ENCODE peak calls at places on chromosomes 6 and 20, in eight cellular contexts. One of them, this sample, is unnamed.

GRCh38 chr6:52517502-52518278 is 59.2 kb downstream of the TRAM2 start:
- DNase-seq in left ventricle myocardium inferior: peak; percentile 86
- DNase-seq in pancreas: peak; percentile 69
- DNase-seq in BJ: peak; percentile 81
- DNase-seq in heart left ventricle: peak; percentile 93
- DNase-seq in kidney: peak; percentile 92
- DNase-seq in lung: peak; percentile 78
- DNase-seq in left lung: no peak
- DNase-seq in this sample: peak; percentile 72

GRCh38 chr6:19410477-19410876 is 426.7 kb upstream of the ID4 start:
- DNase-seq in left ventricle myocardium inferior: no peak
- DNase-seq in pancreas: no peak
- DNase-seq in BJ: no peak
- DNase-seq in heart left ventricle: no peak
- DNase-seq in kidney: no peak
- DNase-seq in lung: no peak
- DNase-seq in left lung: no peak
- DNase-seq in this sample: no peak

GRCh38 chr6:11878735-11879134 is 100.1 kb upstream of the ADTRP start:
- DNase-seq in left ventricle myocardium inferior: no peak
- DNase-seq in pancreas: no peak
- DNase-seq in BJ: no peak
- DNase-seq in heart left ventricle: no peak
- DNase-seq in kidney: no peak
- DNase-seq in lung: no peak
- DNase-seq in left lung: no peak
- DNase-seq in this sample: no peak

GRCh38 chr6:126919947-126920346 is 198.5 kb upstream of the RSPO3 start:
- DNase-seq in left ventricle myocardium inferior: no peak
- DNase-seq in pancreas: no peak
- DNase-seq in BJ: peak; percentile 93
- DNase-seq in heart left ventricle: no peak
- DNase-seq in kidney: no peak
- DNase-seq in lung: no peak
- DNase-seq in left lung: no peak
- DNase-seq in this sample: no peak

GRCh38 chr6:136753624-136754023 is 38.7 kb downstream of the MAP3K5 start:
- DNase-seq in left ventricle myocardium inferior: no peak
- DNase-seq in pancreas: no peak
- DNase-seq in BJ: no peak
- DNase-seq in heart left ventricle: no peak
- DNase-seq in kidney: no peak
- DNase-seq in lung: no peak
- DNase-seq in left lung: no peak
- DNase-seq in this sample: no peak

GRCh38 chr6:150346346-150346745 is 22.5 kb upstream of the IYD start:
- DNase-seq in left ventricle myocardium inferior: no peak
- DNase-seq in pancreas: no peak
- DNase-seq in BJ: no peak
- DNase-seq in heart left ventricle: no peak
- DNase-seq in kidney: no peak
- DNase-seq in lung: no peak
- DNase-seq in left lung: no peak
- DNase-seq in this sample: no peak

GRCh38 chr20:58649288-58650180 is 1.5 kb upstream of the STX16 start:
- DNase-seq in left ventricle myocardium inferior: peak; percentile 39
- DNase-seq in pancreas: peak; percentile 24
- DNase-seq in BJ: no peak
- DNase-seq in heart left ventricle: peak; percentile 53
- DNase-seq in kidney: peak; percentile 74
- DNase-seq in lung: no peak
- DNase-seq in left lung: peak; percentile 88
- DNase-seq in this sample: peak; percentile 35

GRCh38 chr20:6595704-6596103 is 171.8 kb upstream of the BMP2 start:
- DNase-seq in left ventricle myocardium inferior: no peak
- DNase-seq in pancreas: no peak
- DNase-seq in BJ: no peak
- DNase-seq in heart left ventricle: no peak
- DNase-seq in kidney: no peak
- DNase-seq in lung: no peak
- DNase-seq in left lung: no peak
- DNase-seq in this sample: no peak

GRCh38 chr20:37524859-37525708 is 2.6 kb downstream of the BLCAP start:
- DNase-seq in left ventricle myocardium inferior: no peak
- DNase-seq in pancreas: no peak
- DNase-seq in BJ: no peak
- DNase-seq in heart left ventricle: no peak
- DNase-seq in kidney: no peak
- DNase-seq in lung: no peak
- DNase-seq in left lung: no peak
- DNase-seq in this sample: no peak

GRCh38 chr6:149864578-149865535 is 698 bp upstream of the LRP11 start:
- DNase-seq in left ventricle myocardium inferior: no peak
- DNase-seq in pancreas: peak; percentile 44
- DNase-seq in BJ: no peak
- DNase-seq in heart left ventricle: no peak
- DNase-seq in kidney: no peak
- DNase-seq in lung: no peak
- DNase-seq in left lung: no peak
- DNase-seq in this sample: peak; percentile 53

GRCh38 chr20:31719644-31720485 is 2.8 kb downstream of the BCL2L1 start:
- DNase-seq in left ventricle myocardium inferior: no peak
- DNase-seq in pancreas: no peak
- DNase-seq in BJ: no peak
- DNase-seq in heart left ventricle: no peak
- DNase-seq in kidney: no peak
- DNase-seq in lung: peak; percentile 49
- DNase-seq in left lung: no peak
- DNase-seq in this sample: peak; percentile 48

GRCh38 chr20:59161626-59162170 is 1.9 kb upstream of the ZNF831 start:
- DNase-seq in left ventricle myocardium inferior: no peak
- DNase-seq in pancreas: no peak
- DNase-seq in BJ: no peak
- DNase-seq in heart left ventricle: no peak
- DNase-seq in kidney: no peak
- DNase-seq in lung: no peak
- DNase-seq in left lung: no peak
- DNase-seq in this sample: no peak

GRCh38 chr6:79536615-79536968 is 638 bp downstream of the LCA5 start:
- DNase-seq in left ventricle myocardium inferior: peak; percentile 55
- DNase-seq in pancreas: no peak
- DNase-seq in BJ: no peak
- DNase-seq in heart left ventricle: peak; percentile 61
- DNase-seq in kidney: no peak
- DNase-seq in lung: peak; percentile 38
- DNase-seq in left lung: no peak
- DNase-seq in this sample: peak; percentile 45

GRCh38 chr6:79463721-79464120 is 73.5 kb downstream of the LCA5 start:
- DNase-seq in left ventricle myocardium inferior: no peak
- DNase-seq in pancreas: no peak
- DNase-seq in BJ: no peak
- DNase-seq in heart left ventricle: no peak
- DNase-seq in kidney: no peak
- DNase-seq in lung: no peak
- DNase-seq in left lung: no peak
- DNase-seq in this sample: peak; percentile 54

GRCh38 chr20:59087829-59088433 is 45.3 kb upstream of the PRELID3B start:
- DNase-seq in left ventricle myocardium inferior: peak; percentile 81
- DNase-seq in pancreas: peak; percentile 51
- DNase-seq in BJ: no peak
- DNase-seq in heart left ventricle: peak; percentile 82
- DNase-seq in kidney: peak; percentile 86
- DNase-seq in lung: peak; percentile 77
- DNase-seq in left lung: peak; percentile 91
- DNase-seq in this sample: peak; percentile 90

GRCh38 chr6:75870389-75870788 is 121.3 kb downstream of the MYO6 start:
- DNase-seq in left ventricle myocardium inferior: no peak
- DNase-seq in pancreas: no peak
- DNase-seq in BJ: no peak
- DNase-seq in heart left ventricle: no peak
- DNase-seq in kidney: no peak
- DNase-seq in lung: no peak
- DNase-seq in left lung: no peak
- DNase-seq in this sample: no peak

DNA sequence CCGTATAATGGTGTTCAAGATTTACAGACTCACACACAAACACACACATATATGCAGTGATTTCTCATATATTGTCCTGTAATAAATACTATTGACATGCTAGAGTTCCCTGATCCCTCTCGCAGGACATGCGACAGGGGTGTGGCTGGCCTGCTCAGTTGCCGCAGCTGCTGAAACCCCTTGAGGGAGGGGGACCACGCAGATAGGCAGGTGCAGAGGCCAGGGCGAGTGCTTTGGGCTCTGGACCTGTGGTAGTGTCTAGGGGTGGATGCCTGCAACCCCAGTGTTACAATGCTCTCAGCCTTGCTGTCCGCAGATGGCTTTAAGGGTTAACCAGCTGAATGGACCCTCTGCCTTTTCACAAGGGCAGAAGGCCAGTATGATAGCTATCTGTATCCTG is 706.2 kb downstream of the EYS start:
- DNase-seq in left ventricle myocardium inferior: no peak
- DNase-seq in pancreas: no peak
- DNase-seq in BJ: no peak
- DNase-seq in heart left ventricle: no peak
- DNase-seq in kidney: no peak
- DNase-seq in lung: no peak
- DNase-seq in left lung: peak; percentile 45
- DNase-seq in this sample: no peak
- TF ChIP-seq CTCF in left ventricle myocardium inferior: no peak
- TF ChIP-seq CTCF in pancreas: no peak
- TF ChIP-seq CTCF in BJ: no peak
- TF ChIP-seq CTCF in heart left ventricle: no peak
- TF ChIP-seq CTCF in kidney: no peak
- TF ChIP-seq CTCF in lung: no peak
- TF ChIP-seq CTCF in left lung: no peak
- TF ChIP-seq CTCF in this sample: no peak

GRCh38 chr6:107658920-107659879 is 164.9 kb downstream of the SCML4 start:
- DNase-seq in left ventricle myocardium inferior: no peak
- DNase-seq in pancreas: no peak
- DNase-seq in BJ: no peak
- DNase-seq in heart left ventricle: no peak
- DNase-seq in kidney: no peak
- DNase-seq in lung: no peak
- DNase-seq in left lung: no peak
- DNase-seq in this sample: no peak

GRCh38 chr6:107657755-107658461 is 166.2 kb downstream of the SCML4 start:
- DNase-seq in left ventricle myocardium inferior: peak; percentile 29
- DNase-seq in pancreas: peak; percentile 17
- DNase-seq in BJ: no peak
- DNase-seq in heart left ventricle: peak; percentile 56
- DNase-seq in kidney: peak; percentile 92
- DNase-seq in lung: peak; percentile 46
- DNase-seq in left lung: no peak
- DNase-seq in this sample: peak; percentile 49

GRCh38 chr6:107656883-107657282 is 167.0 kb downstream of the SOBP start:
- DNase-seq in left ventricle myocardium inferior: peak; percentile 55
- DNase-seq in pancreas: no peak
- DNase-seq in BJ: no peak
- DNase-seq in heart left ventricle: peak; percentile 78
- DNase-seq in kidney: no peak
- DNase-seq in lung: no peak
- DNase-seq in left lung: no peak
- DNase-seq in this sample: no peak

GRCh38 chr6:107656381-107656780 is 166.5 kb downstream of the SOBP start:
- DNase-seq in left ventricle myocardium inferior: no peak
- DNase-seq in pancreas: no peak
- DNase-seq in BJ: no peak
- DNase-seq in heart left ventricle: no peak
- DNase-seq in kidney: no peak
- DNase-seq in lung: no peak
- DNase-seq in left lung: no peak
- DNase-seq in this sample: no peak

DNA sequence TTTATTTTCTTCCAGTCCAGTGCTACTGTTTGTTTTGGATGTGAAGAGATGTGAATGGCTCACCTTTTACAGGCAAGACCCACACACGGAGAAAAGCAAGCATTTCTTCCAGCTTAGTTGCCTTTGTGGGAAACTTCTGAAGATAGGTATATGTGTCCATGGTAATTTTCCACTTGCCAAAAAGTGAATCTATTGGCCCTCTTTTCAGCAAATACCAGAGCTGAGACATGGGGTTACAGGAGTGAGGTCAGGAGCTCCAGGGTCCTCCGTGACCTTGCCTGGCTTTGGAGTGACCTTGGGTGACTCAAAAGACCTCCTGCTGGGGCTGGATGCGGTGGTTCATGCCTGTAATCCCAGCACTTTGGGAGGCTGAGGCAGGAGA is 166.7 kb downstream of the SCML4 start:
- DNase-seq in left ventricle myocardium inferior: no peak
- DNase-seq in pancreas: no peak
- DNase-seq in BJ: no peak
- DNase-seq in heart left ventricle: no peak
- DNase-seq in kidney: no peak
- DNase-seq in lung: no peak
- DNase-seq in left lung: no peak
- DNase-seq in this sample: no peak
- H3K4me3 ChIP-seq in left ventricle myocardium inferior: no peak overlapping the region
- H3K4me3 ChIP-seq in pancreas: no peak overlapping the region
- H3K4me3 ChIP-seq in BJ: no peak overlapping the region
- H3K4me3 ChIP-seq in heart left ventricle: no peak overlapping the region
- H3K4me3 ChIP-seq in kidney: no peak overlapping the region
- H3K4me3 ChIP-seq in lung: no peak overlapping the region
- H3K4me3 ChIP-seq in left lung: no peak overlapping the region
- H3K4me3 ChIP-seq in this sample: no peak overlapping the region

DNA sequence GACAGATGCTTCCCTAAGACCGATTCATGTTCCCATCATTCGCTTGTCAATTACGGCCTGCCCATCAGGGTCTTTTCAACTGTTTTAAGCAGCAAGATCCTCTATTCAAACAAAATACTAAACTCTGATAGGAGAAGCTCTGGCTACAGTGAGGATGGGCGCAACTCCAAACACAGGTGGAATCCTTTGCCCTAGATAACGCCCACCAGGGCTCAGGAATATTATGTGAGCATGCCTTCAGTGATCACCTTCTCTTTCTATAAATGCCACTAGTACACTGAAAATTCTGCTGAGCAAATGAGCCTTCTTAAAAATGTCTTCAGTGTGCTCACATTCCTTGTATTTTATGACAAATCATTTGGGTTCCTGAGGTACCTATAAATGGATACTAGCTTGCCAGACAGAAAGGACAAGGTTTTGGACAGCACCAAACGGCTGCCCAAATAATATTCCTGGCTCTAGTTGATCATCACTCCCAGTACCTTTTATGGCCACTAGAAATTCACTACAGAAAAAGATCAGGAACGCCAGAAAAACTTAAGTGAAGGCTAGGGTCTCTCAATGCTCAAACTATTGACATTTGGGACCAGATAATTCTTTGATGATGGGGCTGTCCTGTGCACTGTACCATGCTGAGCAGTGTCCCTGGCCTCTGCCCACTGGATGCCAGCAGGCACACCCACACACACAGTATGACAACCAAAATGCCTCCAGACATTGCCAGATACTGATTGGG is 13.1 kb downstream of the ZNF217 start:
- DNase-seq in left ventricle myocardium inferior: no peak
- DNase-seq in pancreas: no peak
- DNase-seq in BJ: no peak
- DNase-seq in heart left ventricle: no peak
- DNase-seq in kidney: no peak
- DNase-seq in lung: peak; percentile 27
- DNase-seq in left lung: no peak
- DNase-seq in this sample: no peak
- H3K36me3 ChIP-seq in left ventricle myocardium inferior: peaks cover 44% of the 10 kb centered on the region
- H3K36me3 ChIP-seq in pancreas: peaks cover 30% of the 10 kb centered on the region
- H3K36me3 ChIP-seq in BJ: peaks cover 24% of the 10 kb centered on the region
- H3K36me3 ChIP-seq in heart left ventricle: peaks cover 67% of the 10 kb centered on the region
- H3K36me3 ChIP-seq in kidney: peaks cover 36% of the 10 kb centered on the region
- H3K36me3 ChIP-seq in lung: peaks cover 22% of the 10 kb centered on the region
- H3K36me3 ChIP-seq in left lung: no peaks in the 10 kb centered on the region
- H3K36me3 ChIP-seq in this sample: peaks cover 13% of the 10 kb centered on the region

GRCh38 chr20:63955281-63955845 is 853 bp downstream of the UCKL1 start:
- DNase-seq in left ventricle myocardium inferior: peak; percentile 53
- DNase-seq in pancreas: no peak
- DNase-seq in BJ: no peak
- DNase-seq in heart left ventricle: peak; percentile 73
- DNase-seq in kidney: peak; percentile 92
- DNase-seq in lung: no peak
- DNase-seq in left lung: no peak
- DNase-seq in this sample: no peak
- TF ChIP-seq CTCF in left ventricle myocardium inferior: peak; percentile 60
- TF ChIP-seq CTCF in pancreas: no peak
- TF ChIP-seq CTCF in BJ: peak; percentile 36
- TF ChIP-seq CTCF in heart left ventricle: peak; percentile 44
- TF ChIP-seq CTCF in kidney: peak; percentile 33
- TF ChIP-seq CTCF in lung: peak; percentile 11
- TF ChIP-seq CTCF in left lung: peak; percentile 25
- TF ChIP-seq CTCF in this sample: peak; percentile 21